ENCODE peak calls at places on chromosomes 4 and X, in nine cellular contexts. X is AG10803; U is neuronal stem cell; C is GM23248; E is stimulated activated CD8-positive, alpha-beta memory T cell treated with anti-CD3 and anti-CD28 coated beads, Interleukin-15, amount 100 ng/mL, for 1 hour; W is activated CD8-positive, alpha-beta memory T cell treated with anti-CD3 and anti-CD28 coated beads for 1 hour; I is AG04450; T is endothelial cell of umbilical vein; B is activated T-helper 9 cell treated with anti-CD3 and anti-CD28 coated beads, Interleukin-2, amount 50 U/mL, for 16 hours. M is an unnamed sample.

GRCh38 chrX:43958529-43958928 is 14.7 kb downstream of the NDP start:
- DNase-seq in B (no peak), W (no peak), I (peak; percentile 34), E (no peak), U (peak; percentile 60), T (peak; percentile 77), X (peak; percentile 80), C (peak; percentile 73), M (peak; percentile 77)

GRCh38 chr4:41932988-41933387 is 2.2 kb upstream of the TMEM33 start:
- DNase-seq in U (no peak), W (no peak), T (no peak), B (no peak), C (no peak), I (no peak), X (no peak), E (no peak), M (no peak)

GRCh38 chr4:91963489-91963888 is 340.3 kb upstream of the GRID2 start:
- DNase-seq in X (no peak), C (peak; percentile 62), U (no peak), B (no peak), W (no peak), I (peak; percentile 16), T (no peak), E (no peak), M (no peak)

GRCh38 chrX:11756354-11757318 is 1.4 kb upstream of the MSL3 start:
- DNase-seq in B (no peak), C (peak; percentile 58), T (no peak), I (no peak), W (no peak), E (no peak), X (no peak), U (no peak), M (no peak)

GRCh38 chr4:168451744-168452394 is 28.4 kb downstream of the DDX60L start:
- DNase-seq in W (no peak), C (peak; percentile 53), B (no peak), E (no peak), X (peak; percentile 43), U (no peak), I (no peak), T (peak; percentile 76), M (peak; percentile 50)

GRCh38 chr4:87073187-87073569 is 138.4 kb downstream of the AFF1 start:
- DNase-seq in B (no peak), I (no peak), T (no peak), C (no peak), X (no peak), E (no peak), U (no peak), W (no peak), M (no peak)

GRCh38 chrX:67648361-67648760 is 104.5 kb downstream of the AR start:
- DNase-seq in T (no peak), U (no peak), E (no peak), B (no peak), W (no peak), C (peak; percentile 1), X (no peak), I (no peak), M (no peak)

GRCh38 chr4:82776925-82777542 is 21.6 kb downstream of the SCD5 start:
- DNase-seq in T (no peak), E (no peak), X (peak; percentile 59), I (peak; percentile 15), B (no peak), C (peak; percentile 56), U (no peak), W (no peak), M (no peak)

M was measured in glomerular endothelial cell.